ENCODE peak calls at places on chromosomes 1 and 21, in ten cellular contexts. O is stomach, E is Peyer's patch, T is body of pancreas, H is upper lobe of left lung, K is uterus, S is tibial nerve, L is A549, J is K562, C is vagina. U is an unnamed sample.

GRCh38 chr1:116690809-116691323 is 23.3 kb upstream of the IGSF3 start:
- DNase-seq in S (no peak), J (no peak), L (no peak), H (no peak), E (no peak), T (no peak), O (no peak), C (no peak), K (no peak), U (no peak)

GRCh38 chr1:212430416-212430815 is 2.3 kb upstream of the NENF start:
- DNase-seq in E (no peak), S (no peak), J (peak), T (no peak), K (no peak), L (no peak), H (no peak), O (no peak), C (no peak), U (no peak)

GRCh38 chr1:26861889-26862371 is 1.0 kb upstream of the SFN start:
- DNase-seq in K (no peak), L (no peak), H (no peak), J (no peak), O (no peak), E (no peak), C (no peak), T (no peak), S (no peak), U (no peak)

GRCh38 chr1:204630460-204630905 is 55.1 kb downstream of the LRRN2 start:
- DNase-seq in K (no peak), L (no peak), S (no peak), H (peak), C (no peak), E (no peak), J (peak), T (no peak), O (no peak), U (no peak)

GRCh38 chr21:28537371-28538079 is 455.2 kb downstream of the LTN1 start:
- DNase-seq in C (no peak), T (no peak), K (no peak), E (no peak), O (no peak), H (no peak), J (no peak), S (no peak), L (no peak), U (no peak)

GRCh38 chr1:4071675-4072074 is 171.6 kb upstream of the C1orf174 start:
- DNase-seq in C (no peak), O (no peak), H (no peak), S (no peak), J (no peak), L (no peak), K (no peak), T (peak), E (no peak), U (peak)

GRCh38 chr1:237041461-237041794 is 556 bp upstream of the RYR2 start:
- DNase-seq in J (no peak), H (no peak), E (no peak), O (no peak), T (no peak), S (no peak), C (no peak), L (no peak), K (no peak), U (no peak)

GRCh38 chr1:26200413-26200812 is 10.0 kb downstream of the CATSPER4 start:
- DNase-seq in C (no peak), K (no peak), H (no peak), E (no peak), L (no peak), S (no peak), T (no peak), J (peak), O (no peak), U (no peak)

GRCh38 chr21:30206551-30207251 is 9.2 kb downstream of the CLDN8 start:
- DNase-seq in C (no peak), J (no peak), O (no peak), H (no peak), S (no peak), K (no peak), T (no peak), L (no peak), E (no peak), U (no peak)

GRCh38 chr1:28104866-28105467 is 16.6 kb upstream of the EYA3 start:
- DNase-seq in O (peak), L (no peak), J (peak), H (no peak), S (no peak), K (no peak), T (peak), E (no peak), C (no peak), U (peak)

GRCh38 chr1:1623631-1624442 is 8.1 kb upstream of the MMP23B start:
- DNase-seq in J (no peak), E (no peak), K (no peak), L (no peak), H (peak), T (no peak), S (no peak), C (no peak), O (no peak), U (no peak)

GRCh38 chr1:156801409-156802121 is 15.1 kb downstream of the SH2D2A start:
- DNase-seq in K (peak), C (no peak), S (no peak), E (peak), L (no peak), T (peak), O (no peak), J (no peak), H (no peak), U (no peak)

GRCh38 chr1:20301463-20302092 is 10.9 kb downstream of the VWA5B1 start:
- DNase-seq in E (no peak), S (no peak), C (no peak), J (peak), O (no peak), T (no peak), H (no peak), K (no peak), L (no peak), U (no peak)

GRCh38 chr21:26421724-26422123 is 151.4 kb downstream of the CYYR1 start:
- DNase-seq in L (no peak), S (no peak), K (no peak), T (no peak), E (no peak), C (no peak), H (no peak), O (no peak), J (no peak), U (no peak)

GRCh38 chr1:229199892-229200291 is 71.0 kb upstream of the RAB4A start:
- DNase-seq in S (no peak), C (no peak), K (no peak), E (peak), T (no peak), H (peak), L (no peak), J (peak), O (peak), U (no peak)

GRCh38 chr1:180270767-180271639 is 40.9 kb downstream of the LHX4 start:
- DNase-seq in S (no peak), T (peak), E (no peak), C (peak), L (no peak), O (no peak), H (no peak), J (peak), K (no peak), U (peak)

GRCh38 chr1:2152914-2153313 is 41.7 kb downstream of the FAAP20 start:
- DNase-seq in S (no peak), L (no peak), C (no peak), E (no peak), O (no peak), K (no peak), J (no peak), H (no peak), T (no peak), U (no peak)

GRCh38 chr1:5667513-5668325 is 324.5 kb downstream of the NPHP4 start:
- DNase-seq in J (no peak), S (no peak), E (no peak), O (no peak), T (no peak), L (no peak), H (peak), K (no peak), C (no peak), U (no peak)

GRCh38 chr21:39386194-39386593 is 37.3 kb upstream of the HMGN1 start:
- DNase-seq in O (peak), H (peak), K (peak), C (no peak), E (no peak), L (no peak), T (peak), S (no peak), J (no peak), U (no peak)

GRCh38 chr1:87830579-87830978 is 501.9 kb downstream of the LMO4 start:
- DNase-seq in L (no peak), E (no peak), C (no peak), O (no peak), S (no peak), H (no peak), T (no peak), J (no peak), K (no peak), U (no peak)

GRCh38 chr1:17184161-17184665 is 20.7 kb upstream of the PADI1 start:
- DNase-seq in E (no peak), T (no peak), O (no peak), L (no peak), J (no peak), S (no peak), H (no peak), C (peak), K (no peak), U (no peak)

GRCh38 chr1:230122361-230123279 is 55.6 kb downstream of the GALNT2 start:
- DNase-seq in K (no peak), J (no peak), C (no peak), T (no peak), L (no peak), H (no peak), E (no peak), S (no peak), O (no peak), U (no peak)

GRCh38 chr1:113321761-113322387 is 68.4 kb upstream of the MAGI3 start:
- DNase-seq in S (no peak), J (no peak), E (no peak), H (no peak), C (no peak), O (no peak), T (no peak), K (no peak), L (no peak), U (no peak)

GRCh38 chr1:85349224-85349623 is 72.8 kb upstream of the BCL10 start:
- DNase-seq in S (no peak), E (no peak), L (no peak), K (no peak), T (no peak), O (no peak), C (no peak), H (no peak), J (no peak), U (no peak)

GRCh38 chr21:28550057-28550825 is 442.4 kb downstream of the LTN1 start:
- DNase-seq in J (no peak), T (no peak), O (no peak), H (no peak), E (no peak), L (no peak), C (no peak), K (no peak), S (no peak), U (no peak)

GRCh38 chr21:22993822-22994574 is 1995.8 kb downstream of the NCAM2 start:
- DNase-seq in T (no peak), O (no peak), K (no peak), E (no peak), L (no peak), S (no peak), H (peak), J (no peak), C (no peak), U (peak)

GRCh38 chr1:56336972-56337371 is 242.4 kb downstream of the PLPP3 start:
- DNase-seq in T (no peak), K (no peak), O (no peak), E (no peak), S (no peak), H (no peak), L (no peak), C (no peak), J (no peak), U (no peak)

GRCh38 chr1:39269349-39269748 is 64.9 kb downstream of the MACF1 start:
- DNase-seq in L (no peak), S (no peak), E (no peak), K (no peak), J (no peak), O (no peak), H (no peak), C (no peak), T (no peak), U (no peak)

GRCh38 chr1:93615201-93616150 is 66.2 kb downstream of the BCAR3 start:
- DNase-seq in T (no peak), J (peak), K (no peak), E (peak), H (no peak), O (no peak), S (no peak), C (no peak), L (peak), U (no peak)

GRCh38 chr1:112702067-112702395 is 4.9 kb downstream of the RHOC start:
- DNase-seq in L (no peak), O (peak), C (no peak), E (no peak), J (no peak), T (no peak), S (no peak), K (no peak), H (no peak), U (no peak)

GRCh38 chr1:225746361-225747179 is 31.1 kb upstream of the SRP9 start:
- DNase-seq in S (no peak), H (peak), C (no peak), L (peak), O (peak), T (peak), J (no peak), E (no peak), K (peak), U (peak)

GRCh38 chr1:116686175-116686574 is 18.6 kb upstream of the IGSF3 start:
- DNase-seq in L (no peak), O (no peak), T (no peak), E (no peak), S (no peak), K (no peak), J (peak), H (no peak), C (no peak), U (no peak)

GRCh38 chr1:203600782-203601513 is 25.7 kb upstream of the ATP2B4 start:
- DNase-seq in C (no peak), E (no peak), S (no peak), L (no peak), O (no peak), T (no peak), K (peak), H (no peak), J (no peak), U (no peak)

GRCh38 chr1:8903908-8904650 is 25.6 kb upstream of the ENO1 start:
- DNase-seq in H (no peak), E (no peak), T (peak), S (no peak), K (peak), C (no peak), J (no peak), O (peak), L (peak), U (peak)

DNA sequence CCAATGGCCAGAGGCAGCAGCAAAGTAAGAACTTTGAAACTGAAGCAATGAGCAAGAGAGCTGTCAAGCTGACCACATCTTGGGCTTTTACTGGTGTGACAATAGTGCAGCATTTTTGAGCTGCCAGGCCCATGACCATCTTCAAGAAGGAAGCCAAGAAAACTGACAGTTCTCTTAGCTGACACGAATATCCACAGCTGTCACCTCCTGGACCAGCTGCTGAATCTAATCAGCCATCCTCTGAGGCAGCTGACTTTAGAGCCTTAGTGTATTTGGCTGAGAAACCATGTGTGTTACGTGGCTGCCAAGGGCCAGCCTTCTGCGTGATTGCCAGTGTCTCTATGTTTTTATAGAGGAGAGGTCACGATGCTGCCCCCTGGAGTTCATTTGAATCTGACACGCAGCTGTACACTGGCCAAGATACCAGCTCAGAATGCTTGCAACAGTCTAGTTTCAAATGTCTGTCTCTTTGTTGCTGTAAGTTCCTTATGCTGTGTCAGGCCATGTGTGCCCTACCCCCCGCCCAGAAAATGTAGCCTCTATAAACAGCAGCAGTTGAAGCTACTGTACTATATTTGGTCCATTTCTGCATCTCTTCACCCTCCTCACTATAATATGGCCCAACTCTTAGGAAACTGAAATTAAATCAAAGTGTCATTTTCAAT is 39.7 kb downstream of the PALMD start:
- DNase-seq in L (peak), T (peak), J (peak), E (peak), O (peak), C (no peak), H (no peak), K (peak), S (peak), U (peak)
- TF ChIP-seq POLR2A in L (no peak), T (no peak), J (no peak), E (no peak), O (no peak), C (no peak), H (no peak), K (no peak), S (no peak), U (no peak)

DNA sequence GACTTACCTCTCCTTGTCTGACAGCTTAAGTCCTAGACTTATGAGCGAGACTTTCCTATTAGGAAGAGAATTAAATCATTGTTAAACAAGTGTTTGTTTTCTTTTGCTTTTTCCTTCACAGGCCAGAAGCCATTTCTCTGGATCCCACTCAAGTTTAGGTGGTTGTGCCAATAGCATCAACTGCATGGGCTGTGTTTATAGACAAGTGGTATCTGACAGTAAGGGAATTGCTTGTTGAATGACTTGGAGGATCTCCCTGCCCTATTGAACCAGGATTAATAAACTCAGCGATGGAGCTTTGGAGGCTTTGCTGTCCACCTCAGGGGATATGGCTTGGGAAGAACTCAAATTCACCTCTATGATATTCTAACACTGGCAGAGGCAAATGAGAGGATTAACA is 43.7 kb downstream of the UTP25 start:
- DNase-seq in O (no peak), K (no peak), S (no peak), J (no peak), E (no peak), C (no peak), H (no peak), L (no peak), T (no peak), U (no peak)
- TF ChIP-seq POLR2A in O (no peak), K (no peak), S (no peak), J (no peak), E (no peak), C (no peak), H (no peak), L (no peak), T (no peak), U (no peak)

GRCh38 chr1:37286881-37287280 is 187.5 kb upstream of the ZC3H12A start:
- DNase-seq in L (no peak), J (no peak), T (no peak), C (no peak), E (no peak), H (no peak), S (no peak), O (no peak), K (no peak), U (no peak)

GRCh38 chr1:37282763-37283162 is 191.6 kb upstream of the ZC3H12A start:
- DNase-seq in J (no peak), O (no peak), E (no peak), C (no peak), S (no peak), L (no peak), T (no peak), H (no peak), K (no peak), U (no peak)

GRCh38 chr1:37288900-37289299 is 185.5 kb upstream of the ZC3H12A start:
- DNase-seq in E (peak), S (no peak), H (no peak), K (no peak), O (no peak), C (no peak), L (no peak), T (no peak), J (peak), U (no peak)

DNA sequence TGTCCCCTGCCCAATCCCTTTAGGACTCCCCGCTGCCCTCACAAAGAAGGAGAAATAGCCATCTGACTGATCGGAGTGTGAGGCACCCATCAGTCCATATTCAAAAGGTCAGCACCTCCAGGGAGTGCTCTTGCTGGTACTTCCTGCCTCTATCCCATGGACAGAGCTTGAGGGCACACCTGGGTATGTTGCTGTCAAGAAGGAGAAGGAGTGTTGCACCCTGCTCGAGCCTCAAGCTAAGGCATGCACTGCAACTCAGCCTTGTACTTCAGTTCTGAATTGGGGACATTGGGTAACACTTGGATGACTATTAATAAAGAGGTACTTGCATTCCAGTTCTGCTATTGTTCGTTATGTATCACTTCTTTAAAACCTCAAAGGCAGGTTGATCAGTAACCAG is 190.3 kb upstream of the ZC3H12A start:
- DNase-seq in T (no peak), O (no peak), C (no peak), K (no peak), S (no peak), L (no peak), H (no peak), J (no peak), E (no peak), U (no peak)
- TF ChIP-seq POLR2A in T (no peak), O (no peak), C (no peak), K (no peak), S (no peak), L (no peak), H (no peak), J (no peak), E (no peak), U (no peak)

DNA sequence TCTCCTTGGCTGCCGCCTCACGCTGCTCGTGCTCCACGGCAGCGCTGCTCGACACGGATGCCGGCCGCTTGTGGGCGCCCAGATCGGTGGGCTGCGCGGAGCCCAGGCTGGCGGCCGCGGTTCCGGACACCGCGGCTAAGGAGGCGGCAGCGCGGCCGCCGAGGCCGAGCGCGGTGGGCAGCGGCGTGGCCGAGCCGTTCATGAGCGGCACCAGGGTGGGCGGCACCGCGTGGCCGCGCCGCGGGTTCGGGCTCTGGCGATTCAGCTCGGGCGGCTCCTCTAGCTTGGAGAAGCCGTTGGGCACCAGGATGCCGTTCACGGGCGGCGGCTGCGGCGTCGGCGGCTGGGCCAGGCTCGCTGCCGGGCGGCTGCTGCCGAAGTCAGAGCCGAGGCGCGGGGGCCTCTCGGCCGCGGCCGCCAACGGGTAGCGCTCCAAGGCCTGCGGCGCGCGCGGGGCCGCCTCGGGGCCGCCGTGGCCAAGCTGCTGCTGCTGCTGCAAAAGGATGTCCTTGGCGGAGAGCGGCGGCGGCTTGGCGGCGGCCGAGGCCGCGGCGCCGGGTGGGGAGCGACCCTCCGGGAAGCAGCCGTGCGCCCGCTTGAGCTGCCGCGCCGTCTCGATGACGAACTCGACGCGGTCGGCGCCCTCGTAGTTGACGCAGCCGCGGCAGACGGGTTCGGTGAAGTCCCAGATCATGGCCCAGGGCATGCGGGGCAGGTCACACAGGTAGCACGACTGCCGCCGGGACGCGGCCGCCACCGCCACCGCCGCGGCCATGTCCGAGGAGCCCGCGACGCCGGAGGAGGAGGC is 1.1 kb downstream of the IRF2BP2 start:
- DNase-seq in J (peak), K (peak), S (no peak), H (peak), C (no peak), L (no peak), E (peak), O (peak), T (peak), U (peak)
- TF ChIP-seq POLR2A in J (peak), K (no peak), S (no peak), H (peak), C (no peak), L (peak), E (no peak), O (no peak), T (peak), U (no peak)

U was measured in lower leg skin.